ENCODE peak calls at places on chromosomes 4 and X, in nine cellular contexts. O is suprapubic skin, V is mesothelial cell of epicardium, J is psoas muscle, L is brain microvascular endothelial cell, R is osteocyte, B is right lobe of liver, F is GM10248, K is kidney. U is an unnamed sample.

GRCh38 chr4:168723020-168723419 is 226.2 kb downstream of the PALLD start:
- DNase-seq in O (no peak), V (no peak), J (no peak), L (peak), R (no peak), B (no peak), F (no peak), K (no peak), U (no peak)

GRCh38 chr4:174983128-174983750 is 65.1 kb downstream of the ADAM29 start:
- DNase-seq in O (no peak), V (no peak), J (no peak), L (no peak), R (no peak), B (no peak), F (no peak), K (no peak), U (no peak)

GRCh38 chr4:168766537-168767316 is 243.3 kb downstream of the CBR4 start:
- DNase-seq in O (no peak), V (no peak), J (no peak), L (peak), R (no peak), B (no peak), F (no peak), K (no peak), U (no peak)

GRCh38 chr4:85372986-85373385 is 102.0 kb upstream of the ARHGAP24 start:
- DNase-seq in O (no peak), V (no peak), J (no peak), L (no peak), R (no peak), B (no peak), F (no peak), K (no peak), U (no peak)

GRCh38 chr4:31516520-31516919 is 796.4 kb downstream of the PCDH7 start:
- DNase-seq in O (no peak), V (no peak), J (no peak), L (no peak), R (no peak), B (no peak), F (no peak), K (no peak), U (no peak)

GRCh38 chrX:12971282-12972003 is 3.5 kb upstream of the TMSB4X start:
- DNase-seq in O (no peak), V (no peak), J (no peak), L (no peak), R (no peak), B (no peak), F (peak), K (no peak), U (no peak)

GRCh38 chr4:156169011-156169410 is 215.3 kb upstream of the CTSO start:
- DNase-seq in O (no peak), V (peak), J (no peak), L (peak), R (no peak), B (no peak), F (peak), K (no peak), U (peak)

GRCh38 chr4:5888706-5889696 is 3.9 kb downstream of the CRMP1 start:
- DNase-seq in O (no peak), V (no peak), J (no peak), L (no peak), R (no peak), B (no peak), F (no peak), K (no peak), U (no peak)

GRCh38 chr4:11568511-11568910 is 139.8 kb upstream of the HS3ST1 start:
- DNase-seq in O (no peak), V (no peak), J (no peak), L (no peak), R (no peak), B (no peak), F (no peak), K (no peak), U (no peak)

GRCh38 chr4:44257461-44257860 is 191.1 kb downstream of the KCTD8 start:
- DNase-seq in O (no peak), V (no peak), J (no peak), L (no peak), R (no peak), B (no peak), F (no peak), K (no peak), U (no peak)

GRCh38 chr4:166091914-166092510 is 219.0 kb downstream of the TLL1 start:
- DNase-seq in O (no peak), V (no peak), J (no peak), L (peak), R (no peak), B (no peak), F (peak), K (no peak), U (no peak)

GRCh38 chrX:44874481-44875184 is 1.6 kb downstream of the KDM6A start:
- DNase-seq in O (no peak), V (no peak), J (no peak), L (no peak), R (no peak), B (no peak), F (peak), K (no peak), U (no peak)

GRCh38 chr4:1494416-1495315 is 88.4 kb upstream of the NKX1-1 start:
- DNase-seq in O (no peak), V (no peak), J (peak), L (no peak), R (no peak), B (peak), F (no peak), K (peak), U (no peak)

GRCh38 chr4:8710416-8710815 is 117.9 kb downstream of the CPZ start:
- DNase-seq in O (peak), V (peak), J (peak), L (no peak), R (no peak), B (no peak), F (no peak), K (peak), U (no peak)

GRCh38 chrX:77431227-77431626 is 16.0 kb upstream of the FGF16 start:
- DNase-seq in O (no peak), V (no peak), J (no peak), L (no peak), R (no peak), B (no peak), F (no peak), K (no peak), U (no peak)

GRCh38 chrX:15336023-15336413 is 695 bp upstream of the PIGA start:
- DNase-seq in O (no peak), V (no peak), J (no peak), L (peak), R (no peak), B (no peak), F (no peak), K (no peak), U (peak)

GRCh38 chr4:156512622-156513021 is 459.0 kb downstream of the PDGFC start:
- DNase-seq in O (no peak), V (no peak), J (no peak), L (peak), R (no peak), B (no peak), F (no peak), K (no peak), U (no peak)

GRCh38 chrX:132737743-132738142 is 220.7 kb downstream of the HS6ST2 start:
- DNase-seq in O (no peak), V (no peak), J (no peak), L (no peak), R (peak), B (no peak), F (no peak), K (peak), U (no peak)

GRCh38 chr4:107034091-107034698 is 1.9 kb downstream of the DKK2 start:
- DNase-seq in O (peak), V (peak), J (peak), L (peak), R (peak), B (peak), F (peak), K (peak), U (no peak)

GRCh38 chr4:98352403-98352802 is 91.2 kb downstream of the RAP1GDS1 start:
- DNase-seq in O (no peak), V (no peak), J (no peak), L (no peak), R (no peak), B (no peak), F (no peak), K (no peak), U (no peak)

GRCh38 chr4:81913427-81913878 is 441.7 kb upstream of the RASGEF1B start:
- DNase-seq in O (no peak), V (peak), J (peak), L (peak), R (no peak), B (no peak), F (peak), K (peak), U (no peak)

GRCh38 chrX:40623665-40624064 is 437 bp downstream of the MPC1L start:
- DNase-seq in O (no peak), V (no peak), J (no peak), L (no peak), R (no peak), B (no peak), F (no peak), K (no peak), U (no peak)

GRCh38 chrX:151722241-151722846 is 6.5 kb downstream of the FATE1 start:
- DNase-seq in O (peak), V (peak), J (no peak), L (no peak), R (no peak), B (peak), F (peak), K (peak), U (no peak)
- TF ChIP-seq CTCF in O (no peak), V (peak), J (peak), L (peak), R (no peak), B (no peak), F (no peak), K (no peak), U (no peak)

GRCh38 chr4:21512351-21512750 is 436.2 kb downstream of the KCNIP4 start:
- DNase-seq in O (no peak), V (no peak), J (no peak), L (peak), R (no peak), B (no peak), F (no peak), K (no peak), U (no peak)

GRCh38 chr4:21507439-21507838 is 441.1 kb downstream of the KCNIP4 start:
- DNase-seq in O (no peak), V (no peak), J (no peak), L (peak), R (no peak), B (no peak), F (no peak), K (no peak), U (no peak)
- TF ChIP-seq CTCF in O (no peak), V (peak), J (no peak), L (peak), R (peak), B (no peak), F (no peak), K (peak), U (no peak)

DNA sequence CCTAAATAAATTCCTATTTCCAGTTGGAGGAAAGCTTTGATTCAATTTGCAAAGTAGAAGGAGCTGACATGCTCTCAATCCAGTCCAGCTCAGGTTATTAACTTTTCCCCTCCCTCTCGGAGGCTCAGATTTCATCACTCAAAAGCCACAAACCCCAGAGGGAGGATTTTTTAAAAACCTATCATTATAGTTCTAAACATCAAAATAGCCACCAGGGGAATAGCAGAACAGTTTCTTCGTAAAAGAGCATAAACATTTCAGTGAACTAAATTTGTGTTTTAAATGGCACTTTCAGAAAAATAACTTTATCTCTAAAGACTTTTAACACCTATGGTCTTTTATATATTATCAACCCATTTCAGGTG is 8.8 kb downstream of the GPRIN3 start:
- DNase-seq in O (no peak), V (no peak), J (no peak), L (peak), R (no peak), B (no peak), F (no peak), K (no peak), U (no peak)
- TF ChIP-seq CTCF in O (no peak), V (no peak), J (no peak), L (no peak), R (no peak), B (peak), F (no peak), K (peak), U (no peak)

GRCh38 chrX:148133099-148133725 is 152.1 kb downstream of the FMR1NB start:
- DNase-seq in O (no peak), V (no peak), J (no peak), L (no peak), R (no peak), B (no peak), F (no peak), K (no peak), U (no peak)
- TF ChIP-seq CTCF in O (no peak), V (no peak), J (no peak), L (no peak), R (no peak), B (no peak), F (no peak), K (peak), U (no peak)

GRCh38 chr4:129326810-129327209 is 230.9 kb downstream of the C4orf33 start:
- DNase-seq in O (no peak), V (no peak), J (no peak), L (no peak), R (no peak), B (no peak), F (no peak), K (no peak), U (no peak)

GRCh38 chr4:129322947-129323346 is 227.0 kb downstream of the C4orf33 start:
- DNase-seq in O (no peak), V (no peak), J (no peak), L (no peak), R (no peak), B (no peak), F (no peak), K (no peak), U (no peak)

GRCh38 chr4:129323630-129324029 is 227.7 kb downstream of the C4orf33 start:
- DNase-seq in O (no peak), V (no peak), J (no peak), L (no peak), R (no peak), B (no peak), F (no peak), K (no peak), U (no peak)

GRCh38 chr4:129328176-129328575 is 232.2 kb downstream of the C4orf33 start:
- DNase-seq in O (no peak), V (no peak), J (no peak), L (no peak), R (no peak), B (no peak), F (no peak), K (no peak), U (no peak)

GRCh38 chr4:129327637-129328036 is 231.7 kb downstream of the C4orf33 start:
- DNase-seq in O (no peak), V (no peak), J (no peak), L (no peak), R (no peak), B (no peak), F (no peak), K (no peak), U (no peak)
- TF ChIP-seq CTCF in O (no peak), V (no peak), J (no peak), L (no peak), R (no peak), B (no peak), F (no peak), K (no peak), U (no peak)

GRCh38 chrX:67295924-67296323 is 247.9 kb upstream of the AR start:
- DNase-seq in O (no peak), V (no peak), J (no peak), L (no peak), R (no peak), B (no peak), F (no peak), K (no peak), U (no peak)
- TF ChIP-seq CTCF in O (no peak), V (no peak), J (no peak), L (no peak), R (no peak), B (no peak), F (no peak), K (no peak), U (no peak)

GRCh38 chrX:55524487-55524886 is 34.8 kb upstream of the USP51 start:
- DNase-seq in O (no peak), V (no peak), J (no peak), L (no peak), R (no peak), B (no peak), F (no peak), K (no peak), U (no peak)
- TF ChIP-seq CTCF in O (no peak), V (no peak), J (no peak), L (no peak), R (no peak), B (no peak), F (no peak), K (no peak), U (no peak)

GRCh38 chrX:53678667-53679066 is 7.9 kb downstream of the HUWE1 start:
- DNase-seq in O (no peak), V (no peak), J (no peak), L (no peak), R (no peak), B (no peak), F (no peak), K (no peak), U (no peak)
- TF ChIP-seq CTCF in O (no peak), V (no peak), J (peak), L (peak), R (no peak), B (no peak), F (no peak), K (no peak), U (no peak)

GRCh38 chr4:87112063-87112462 is 108.4 kb downstream of the KLHL8 start:
- DNase-seq in O (no peak), V (no peak), J (no peak), L (no peak), R (no peak), B (no peak), F (no peak), K (no peak), U (no peak)

GRCh38 chr4:87116230-87116629 is 104.2 kb downstream of the KLHL8 start:
- DNase-seq in O (no peak), V (no peak), J (no peak), L (no peak), R (no peak), B (no peak), F (no peak), K (no peak), U (no peak)

GRCh38 chr4:87117051-87117729 is 103.2 kb downstream of the KLHL8 start:
- DNase-seq in O (no peak), V (no peak), J (no peak), L (no peak), R (no peak), B (no peak), F (no peak), K (peak), U (no peak)

GRCh38 chr4:87117730-87118075 is 102.7 kb downstream of the KLHL8 start:
- DNase-seq in O (no peak), V (no peak), J (no peak), L (no peak), R (no peak), B (no peak), F (no peak), K (peak), U (no peak)

GRCh38 chr4:87114245-87115062 is 106.0 kb downstream of the KLHL8 start:
- DNase-seq in O (no peak), V (no peak), J (no peak), L (no peak), R (no peak), B (no peak), F (no peak), K (no peak), U (no peak)
- TF ChIP-seq CTCF in O (no peak), V (no peak), J (peak), L (peak), R (no peak), B (no peak), F (peak), K (no peak), U (no peak)

GRCh38 chrX:74534569-74535038 is 79.8 kb downstream of the RLIM start:
- DNase-seq in O (no peak), V (no peak), J (no peak), L (peak), R (peak), B (no peak), F (peak), K (no peak), U (no peak)

GRCh38 chrX:74535633-74536141 is 78.7 kb downstream of the RLIM start:
- DNase-seq in O (peak), V (peak), J (peak), L (peak), R (peak), B (peak), F (peak), K (peak), U (peak)

GRCh38 chrX:74537011-74537390 is 77.4 kb downstream of the RLIM start:
- DNase-seq in O (no peak), V (no peak), J (peak), L (peak), R (peak), B (no peak), F (no peak), K (no peak), U (peak)

GRCh38 chrX:74535211-74535621 is 79.2 kb downstream of the RLIM start:
- DNase-seq in O (no peak), V (no peak), J (no peak), L (peak), R (no peak), B (no peak), F (peak), K (no peak), U (no peak)

DNA sequence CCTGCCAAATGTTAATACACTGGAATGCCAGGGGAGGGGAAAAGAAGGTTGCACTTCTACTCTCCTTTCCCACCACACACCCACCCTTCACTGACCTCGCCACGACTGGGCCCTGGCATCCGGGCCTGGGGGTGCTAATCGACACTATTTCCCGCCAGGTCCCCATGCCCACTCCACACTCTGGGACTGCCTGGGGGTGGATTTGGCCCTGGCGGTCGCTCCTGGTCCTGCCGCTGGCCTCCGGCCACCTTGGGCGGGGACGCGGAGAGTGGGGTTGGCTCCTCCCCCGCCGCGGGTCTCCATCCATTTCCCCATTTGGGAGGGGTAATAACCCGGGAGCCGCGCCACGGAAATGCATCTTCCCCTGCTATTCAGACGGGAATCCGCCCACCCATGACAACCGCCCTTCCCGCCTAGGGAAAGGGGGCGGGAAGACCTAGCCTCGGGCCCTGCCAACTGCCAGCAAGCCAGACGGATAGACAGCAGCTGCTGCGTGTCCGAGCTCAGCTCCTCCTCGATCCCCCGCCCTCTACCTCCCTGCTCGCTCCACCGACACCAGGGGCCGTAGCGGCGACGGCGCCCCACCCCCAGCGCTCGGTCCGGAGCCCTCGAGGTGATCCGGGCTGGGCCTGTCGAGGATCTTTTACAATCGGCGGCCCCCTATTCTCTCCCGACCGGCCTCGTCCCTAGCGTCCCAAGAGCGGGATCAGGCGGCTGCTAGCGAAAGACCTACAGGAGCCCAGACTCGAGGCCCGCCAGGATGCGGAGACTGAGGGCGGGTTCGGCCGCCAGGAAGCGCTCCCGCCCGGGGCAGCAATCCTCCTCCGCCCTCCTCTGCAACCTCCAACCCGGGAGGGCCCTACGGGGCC is 78.0 kb downstream of the RLIM start:
- DNase-seq in O (peak), V (peak), J (peak), L (peak), R (peak), B (peak), F (peak), K (peak), U (peak)
- TF ChIP-seq CTCF in O (no peak), V (no peak), J (peak), L (peak), R (peak), B (peak), F (peak), K (peak), U (no peak)